ENCODE peak calls at places on chromosome 20, in six cellular contexts. Q is AG10803, A is upper lobe of left lung, E is astrocyte of the spinal cord, O is thoracic aorta, I is PC-3. M is an unnamed sample.
A peak's percentile ranks its signal among the peaks of the same experiment; 100 is the strongest.

GRCh38 chr20:51628533-51629398 is 86.2 kb upstream of the NFATC2 start:
- DNase-seq in Q (peak; percentile 58), A (no peak), E (peak; percentile 93), O (no peak), I (no peak), M (no peak)

GRCh38 chr20:43209831-43210230 is 20.1 kb upstream of the PTPRT start:
- DNase-seq in Q (no peak), A (no peak), E (no peak), O (no peak), I (no peak), M (no peak)

GRCh38 chr20:31569163-31570020 is 35.7 kb upstream of the ID1 start:
- DNase-seq in Q (peak; percentile 46), A (no peak), E (peak; percentile 54), O (no peak), I (peak; percentile 59), M (peak; percentile 69)

GRCh38 chr20:13259921-13260320 is 38.8 kb downstream of the ISM1 start:
- DNase-seq in Q (no peak), A (no peak), E (no peak), O (no peak), I (no peak), M (no peak)

GRCh38 chr20:61896058-61896961 is 169.4 kb downstream of the TAF4 start:
- DNase-seq in Q (peak; percentile 45), A (peak; percentile 84), E (peak; percentile 27), O (no peak), I (peak; percentile 69), M (peak; percentile 45)

GRCh38 chr20:61290721-61291120 is 38.7 kb downstream of the CDH4 start:
- DNase-seq in Q (no peak), A (no peak), E (no peak), O (no peak), I (no peak), M (no peak)

GRCh38 chr20:17568972-17569471 is 853 bp upstream of the DSTN start:
- DNase-seq in Q (peak; percentile 98), A (peak; percentile 93), E (peak; percentile 97), O (peak; percentile 77), I (peak; percentile 98), M (peak; percentile 91)

GRCh38 chr20:47546184-47547033 is 44.7 kb downstream of the NCOA3 start:
- DNase-seq in Q (peak; percentile 76), A (no peak), E (peak; percentile 85), O (no peak), I (peak; percentile 70), M (no peak)

GRCh38 chr20:62501801-62502495 is 26.2 kb upstream of the GATA5 start:
- DNase-seq in Q (peak; percentile 3), A (no peak), E (peak; percentile 22), O (no peak), I (peak; percentile 48), M (peak; percentile 65)

GRCh38 chr20:41095110-41095969 is 42.0 kb upstream of the PLCG1 start:
- DNase-seq in Q (peak; percentile 58), A (no peak), E (peak; percentile 71), O (no peak), I (peak; percentile 69), M (peak; percentile 39)

GRCh38 chr20:43022081-43022480 is 167.6 kb downstream of the PTPRT start:
- DNase-seq in Q (no peak), A (no peak), E (no peak), O (no peak), I (no peak), M (no peak)

GRCh38 chr20:35093245-35093884 is 758 bp upstream of the TRPC4AP start:
- DNase-seq in Q (peak; percentile 71), A (no peak), E (peak; percentile 82), O (no peak), I (peak; percentile 59), M (peak; percentile 39)

GRCh38 chr20:63952769-63953168 is 3.4 kb downstream of the UCKL1 start:
- DNase-seq in Q (no peak), A (peak; percentile 80), E (no peak), O (no peak), I (no peak), M (no peak)

GRCh38 chr20:9071976-9072726 is 3.3 kb downstream of the PLCB4 start:
- DNase-seq in Q (no peak), A (no peak), E (no peak), O (no peak), I (peak; percentile 66), M (no peak)

GRCh38 chr20:41052742-41053419 is 24.3 kb downstream of the TOP1 start:
- DNase-seq in Q (peak; percentile 81), A (no peak), E (peak; percentile 69), O (no peak), I (peak; percentile 46), M (peak; percentile 64)

GRCh38 chr20:34433391-34433790 is 70.3 kb downstream of the ITCH start:
- DNase-seq in Q (no peak), A (no peak), E (no peak), O (no peak), I (no peak), M (no peak)

GRCh38 chr20:57399587-57400261 is 8.5 kb downstream of the RBM38 start:
- DNase-seq in Q (no peak), A (peak; percentile 64), E (no peak), O (no peak), I (no peak), M (no peak)

GRCh38 chr20:31542201-31542842 is 28.1 kb downstream of the HM13 start:
- DNase-seq in Q (peak; percentile 53), A (no peak), E (no peak), O (no peak), I (peak; percentile 42), M (peak; percentile 23)

GRCh38 chr20:62734336-62734735 is 25.7 kb downstream of the NTSR1 start:
- DNase-seq in Q (no peak), A (no peak), E (no peak), O (no peak), I (no peak), M (no peak)

GRCh38 chr20:45947110-45947866 is 12.8 kb downstream of the PCIF1 start:
- DNase-seq in Q (no peak), A (peak; percentile 82), E (no peak), O (no peak), I (no peak), M (no peak)
- H3K4me3 ChIP-seq in Q (no peak overlapping the region), A (no peak overlapping the region), E (no peak overlapping the region), O (no peak overlapping the region), I (no peak overlapping the region), M (no peak overlapping the region)

GRCh38 chr20:49765846-49766541 is 46.6 kb upstream of the SLC9A8 start:
- DNase-seq in Q (peak; percentile 54), A (no peak), E (no peak), O (no peak), I (no peak), M (no peak)

GRCh38 chr20:49769125-49769581 is 43.5 kb upstream of the SLC9A8 start:
- DNase-seq in Q (no peak), A (no peak), E (no peak), O (no peak), I (no peak), M (no peak)

GRCh38 chr20:49770634-49771033 is 42.0 kb upstream of the SLC9A8 start:
- DNase-seq in Q (no peak), A (no peak), E (no peak), O (no peak), I (no peak), M (no peak)

GRCh38 chr20:49766979-49767419 is 45.6 kb upstream of the SLC9A8 start:
- DNase-seq in Q (no peak), A (no peak), E (no peak), O (no peak), I (no peak), M (no peak)

DNA sequence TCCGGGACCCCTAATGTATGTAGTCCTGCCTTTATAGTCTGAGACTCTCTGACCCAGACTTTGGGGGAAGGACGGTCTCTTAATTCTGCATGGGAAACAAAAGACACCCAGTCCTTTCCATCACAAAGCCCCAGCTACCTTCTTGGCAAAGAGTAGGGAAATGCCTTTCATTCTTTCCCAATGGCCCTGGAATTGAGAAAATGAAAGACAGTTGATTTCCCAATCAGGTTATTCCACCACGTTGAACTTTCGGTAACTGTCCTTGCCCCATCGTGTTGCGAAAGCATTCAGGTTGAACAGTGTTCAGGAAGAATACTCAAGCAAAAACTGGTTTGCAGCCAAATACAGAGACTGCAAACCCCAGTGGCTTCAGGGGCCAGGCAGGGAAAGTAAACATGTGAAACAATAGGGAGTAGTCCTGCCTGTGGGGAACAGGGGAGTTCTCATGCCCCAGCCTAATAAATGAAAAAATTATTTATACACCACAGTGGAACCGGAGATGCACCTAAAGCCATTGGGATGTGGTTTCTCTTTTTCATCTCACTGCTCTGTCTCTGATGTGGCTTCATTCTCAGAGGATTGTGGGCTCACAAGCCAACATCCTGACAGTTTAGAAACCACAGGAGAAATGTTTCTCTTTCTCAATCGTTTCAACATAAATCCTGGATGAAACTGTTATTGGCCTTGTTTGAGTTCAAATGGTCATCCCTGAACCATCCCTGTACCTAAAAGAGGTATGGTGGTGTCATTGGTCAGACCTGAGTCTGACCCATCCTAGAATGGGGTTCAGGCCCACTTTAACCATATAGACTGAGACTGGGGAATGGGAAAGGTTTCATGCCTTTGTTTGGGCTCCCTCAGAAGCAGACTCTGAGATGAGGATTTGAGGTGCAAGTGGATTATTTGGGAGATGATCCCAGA is 44.2 kb upstream of the SLC9A8 start:
- DNase-seq in Q (peak; percentile 97), A (no peak), E (peak; percentile 93), O (no peak), I (peak; percentile 99), M (peak; percentile 57)
- H3K4me3 ChIP-seq in Q (no peak overlapping the region), A (no peak overlapping the region), E (no peak overlapping the region), O (no peak overlapping the region), I (peak overlapping the region; percentile 16), M (no peak overlapping the region)

GRCh38 chr20:46031014-46031569 is 2.1 kb downstream of the SLC12A5 start:
- DNase-seq in Q (no peak), A (no peak), E (no peak), O (no peak), I (no peak), M (no peak)

GRCh38 chr20:46028772-46029371 is at the start of gene SLC12A5:
- DNase-seq in Q (no peak), A (no peak), E (no peak), O (no peak), I (no peak), M (no peak)

GRCh38 chr20:46030290-46031013 is 1.4 kb downstream of the SLC12A5 start:
- DNase-seq in Q (no peak), A (peak; percentile 73), E (no peak), O (no peak), I (no peak), M (no peak)

GRCh38 chr20:46034039-46034438 is 5.0 kb downstream of the SLC12A5 start:
- DNase-seq in Q (no peak), A (no peak), E (no peak), O (no peak), I (no peak), M (no peak)

GRCh38 chr20:46031701-46032254 is 2.8 kb downstream of the SLC12A5 start:
- DNase-seq in Q (no peak), A (peak; percentile 76), E (no peak), O (no peak), I (peak; percentile 22), M (peak; percentile 56)
- H3K4me3 ChIP-seq in Q (no peak overlapping the region), A (no peak overlapping the region), E (no peak overlapping the region), O (no peak overlapping the region), I (no peak overlapping the region), M (peak overlapping the region; percentile 27)

GRCh38 chr20:10735195-10735949 is 61.6 kb upstream of the JAG1 start:
- DNase-seq in Q (no peak), A (no peak), E (no peak), O (no peak), I (no peak), M (no peak)

GRCh38 chr20:10741060-10741459 is 67.3 kb upstream of the JAG1 start:
- DNase-seq in Q (no peak), A (no peak), E (no peak), O (no peak), I (peak; percentile 64), M (no peak)

GRCh38 chr20:10739134-10739533 is 65.3 kb upstream of the JAG1 start:
- DNase-seq in Q (no peak), A (no peak), E (no peak), O (no peak), I (no peak), M (no peak)

GRCh38 chr20:10739575-10739974 is 65.8 kb upstream of the JAG1 start:
- DNase-seq in Q (peak; percentile 15), A (no peak), E (no peak), O (no peak), I (no peak), M (no peak)
- H3K4me3 ChIP-seq in Q (peak overlapping the region; percentile 37), A (no peak overlapping the region), E (no peak overlapping the region), O (peak overlapping the region; percentile 70), I (peak overlapping the region; percentile 17), M (no peak overlapping the region)

M was measured in MG63.